ENCODE peak calls at places on chromosomes 5 and 9, in nine cellular contexts. One of them, this sample, is unnamed. For H3K9me3, the result is how much of the 10 kb centered on the place peaks cover.

GRCh38 chr9:77472646-77473045 is 175.5 kb downstream of the GNA14 start:
- DNase-seq in tibial nerve: no peak
- DNase-seq in left ventricle myocardium inferior: no peak
- DNase-seq in ovary: no peak
- DNase-seq in AG04450: no peak
- DNase-seq in fibroblast of lung: peak
- DNase-seq in neuronal stem cell: no peak
- DNase-seq in K562: no peak
- DNase-seq in CD4-positive, alpha-beta T cell: no peak
- DNase-seq in this sample: no peak

GRCh38 chr5:134099288-134099872 is 15.1 kb upstream of the TCF7 start:
- DNase-seq in tibial nerve: no peak
- DNase-seq in left ventricle myocardium inferior: no peak
- DNase-seq in ovary: no peak
- DNase-seq in AG04450: no peak
- DNase-seq in fibroblast of lung: no peak
- DNase-seq in neuronal stem cell: no peak
- DNase-seq in K562: no peak
- DNase-seq in CD4-positive, alpha-beta T cell: no peak
- DNase-seq in this sample: no peak

GRCh38 chr5:73446631-73447233 is 1.8 kb downstream of the FOXD1 start:
- DNase-seq in tibial nerve: no peak
- DNase-seq in left ventricle myocardium inferior: no peak
- DNase-seq in ovary: no peak
- DNase-seq in AG04450: no peak
- DNase-seq in fibroblast of lung: no peak
- DNase-seq in neuronal stem cell: no peak
- DNase-seq in K562: no peak
- DNase-seq in CD4-positive, alpha-beta T cell: no peak
- DNase-seq in this sample: no peak

GRCh38 chr5:1050449-1051365 is 42.1 kb downstream of the NKD2 start:
- DNase-seq in tibial nerve: no peak
- DNase-seq in left ventricle myocardium inferior: peak
- DNase-seq in ovary: no peak
- DNase-seq in AG04450: no peak
- DNase-seq in fibroblast of lung: no peak
- DNase-seq in neuronal stem cell: no peak
- DNase-seq in K562: no peak
- DNase-seq in CD4-positive, alpha-beta T cell: no peak
- DNase-seq in this sample: no peak

GRCh38 chr5:149228610-149229297 is 42.9 kb upstream of the AFAP1L1 start:
- DNase-seq in tibial nerve: no peak
- DNase-seq in left ventricle myocardium inferior: no peak
- DNase-seq in ovary: no peak
- DNase-seq in AG04450: peak
- DNase-seq in fibroblast of lung: peak
- DNase-seq in neuronal stem cell: no peak
- DNase-seq in K562: peak
- DNase-seq in CD4-positive, alpha-beta T cell: no peak
- DNase-seq in this sample: peak

GRCh38 chr9:132677976-132678375 is 7.7 kb downstream of the GTF3C4 start:
- DNase-seq in tibial nerve: no peak
- DNase-seq in left ventricle myocardium inferior: no peak
- DNase-seq in ovary: no peak
- DNase-seq in AG04450: no peak
- DNase-seq in fibroblast of lung: no peak
- DNase-seq in neuronal stem cell: no peak
- DNase-seq in K562: no peak
- DNase-seq in CD4-positive, alpha-beta T cell: no peak
- DNase-seq in this sample: no peak

GRCh38 chr9:121827251-121827967 is 176.0 kb downstream of the DAB2IP start:
- DNase-seq in tibial nerve: no peak
- DNase-seq in left ventricle myocardium inferior: no peak
- DNase-seq in ovary: peak
- DNase-seq in AG04450: no peak
- DNase-seq in fibroblast of lung: no peak
- DNase-seq in neuronal stem cell: no peak
- DNase-seq in K562: no peak
- DNase-seq in CD4-positive, alpha-beta T cell: no peak
- DNase-seq in this sample: no peak

GRCh38 chr5:55768279-55768678 is 30.4 kb downstream of the DDX4 start:
- DNase-seq in tibial nerve: no peak
- DNase-seq in left ventricle myocardium inferior: no peak
- DNase-seq in ovary: no peak
- DNase-seq in AG04450: no peak
- DNase-seq in fibroblast of lung: no peak
- DNase-seq in neuronal stem cell: no peak
- DNase-seq in K562: no peak
- DNase-seq in CD4-positive, alpha-beta T cell: no peak
- DNase-seq in this sample: no peak

GRCh38 chr5:61308699-61309098 is 23.4 kb upstream of the ZSWIM6 start:
- DNase-seq in tibial nerve: no peak
- DNase-seq in left ventricle myocardium inferior: no peak
- DNase-seq in ovary: no peak
- DNase-seq in AG04450: no peak
- DNase-seq in fibroblast of lung: peak
- DNase-seq in neuronal stem cell: no peak
- DNase-seq in K562: no peak
- DNase-seq in CD4-positive, alpha-beta T cell: no peak
- DNase-seq in this sample: no peak

GRCh38 chr9:3954950-3955670 is 344.8 kb downstream of the GLIS3 start:
- DNase-seq in tibial nerve: no peak
- DNase-seq in left ventricle myocardium inferior: no peak
- DNase-seq in ovary: peak
- DNase-seq in AG04450: no peak
- DNase-seq in fibroblast of lung: peak
- DNase-seq in neuronal stem cell: no peak
- DNase-seq in K562: peak
- DNase-seq in CD4-positive, alpha-beta T cell: no peak
- DNase-seq in this sample: no peak

GRCh38 chr5:58187473-58188286 is 272.2 kb downstream of the PLK2 start:
- DNase-seq in tibial nerve: no peak
- DNase-seq in left ventricle myocardium inferior: no peak
- DNase-seq in ovary: no peak
- DNase-seq in AG04450: no peak
- DNase-seq in fibroblast of lung: no peak
- DNase-seq in neuronal stem cell: no peak
- DNase-seq in K562: no peak
- DNase-seq in CD4-positive, alpha-beta T cell: no peak
- DNase-seq in this sample: no peak

GRCh38 chr5:157045601-157046000 is 13.3 kb downstream of the HAVCR1 start:
- DNase-seq in tibial nerve: no peak
- DNase-seq in left ventricle myocardium inferior: no peak
- DNase-seq in ovary: no peak
- DNase-seq in AG04450: no peak
- DNase-seq in fibroblast of lung: no peak
- DNase-seq in neuronal stem cell: no peak
- DNase-seq in K562: no peak
- DNase-seq in CD4-positive, alpha-beta T cell: no peak
- DNase-seq in this sample: no peak

GRCh38 chr9:91160599-91161464 is 200.9 kb downstream of the AUH start:
- DNase-seq in tibial nerve: no peak
- DNase-seq in left ventricle myocardium inferior: no peak
- DNase-seq in ovary: no peak
- DNase-seq in AG04450: no peak
- DNase-seq in fibroblast of lung: no peak
- DNase-seq in neuronal stem cell: no peak
- DNase-seq in K562: no peak
- DNase-seq in CD4-positive, alpha-beta T cell: no peak
- DNase-seq in this sample: no peak

GRCh38 chr5:134139891-134140469 is 25.5 kb downstream of the TCF7 start:
- DNase-seq in tibial nerve: no peak
- DNase-seq in left ventricle myocardium inferior: peak
- DNase-seq in ovary: no peak
- DNase-seq in AG04450: no peak
- DNase-seq in fibroblast of lung: no peak
- DNase-seq in neuronal stem cell: no peak
- DNase-seq in K562: no peak
- DNase-seq in CD4-positive, alpha-beta T cell: peak
- DNase-seq in this sample: peak

GRCh38 chr9:97766092-97766491 is 69.0 kb upstream of the XPA start:
- DNase-seq in tibial nerve: no peak
- DNase-seq in left ventricle myocardium inferior: no peak
- DNase-seq in ovary: no peak
- DNase-seq in AG04450: no peak
- DNase-seq in fibroblast of lung: peak
- DNase-seq in neuronal stem cell: no peak
- DNase-seq in K562: no peak
- DNase-seq in CD4-positive, alpha-beta T cell: no peak
- DNase-seq in this sample: no peak

GRCh38 chr9:101414839-101415238 is 16.2 kb downstream of the ZNF189 start:
- DNase-seq in tibial nerve: no peak
- DNase-seq in left ventricle myocardium inferior: no peak
- DNase-seq in ovary: no peak
- DNase-seq in AG04450: no peak
- DNase-seq in fibroblast of lung: no peak
- DNase-seq in neuronal stem cell: no peak
- DNase-seq in K562: no peak
- DNase-seq in CD4-positive, alpha-beta T cell: no peak
- DNase-seq in this sample: no peak

GRCh38 chr9:101408374-101409078 is 9.9 kb downstream of the ZNF189 start:
- DNase-seq in tibial nerve: no peak
- DNase-seq in left ventricle myocardium inferior: no peak
- DNase-seq in ovary: no peak
- DNase-seq in AG04450: no peak
- DNase-seq in fibroblast of lung: peak
- DNase-seq in neuronal stem cell: no peak
- DNase-seq in K562: no peak
- DNase-seq in CD4-positive, alpha-beta T cell: no peak
- DNase-seq in this sample: no peak

GRCh38 chr9:101403886-101404285 is 5.2 kb downstream of the ZNF189 start:
- DNase-seq in tibial nerve: no peak
- DNase-seq in left ventricle myocardium inferior: no peak
- DNase-seq in ovary: no peak
- DNase-seq in AG04450: no peak
- DNase-seq in fibroblast of lung: no peak
- DNase-seq in neuronal stem cell: no peak
- DNase-seq in K562: no peak
- DNase-seq in CD4-positive, alpha-beta T cell: no peak
- DNase-seq in this sample: no peak

DNA sequence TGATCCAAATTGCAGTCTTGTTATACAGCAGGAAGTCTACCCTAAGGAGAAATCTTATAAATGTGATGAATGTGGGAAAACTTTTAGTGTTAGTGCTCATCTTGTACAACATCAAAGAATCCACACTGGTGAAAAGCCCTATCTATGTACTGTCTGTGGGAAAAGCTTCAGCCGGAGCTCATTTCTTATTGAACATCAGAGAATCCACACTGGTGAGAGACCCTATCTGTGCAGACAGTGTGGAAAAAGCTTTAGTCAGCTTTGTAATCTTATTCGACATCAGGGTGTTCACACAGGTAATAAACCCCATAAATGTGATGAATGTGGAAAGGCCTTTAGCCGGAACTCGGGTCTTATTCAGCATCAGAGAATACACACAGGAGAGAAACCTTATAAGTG is 10.4 kb downstream of the ZNF189 start:
- DNase-seq in tibial nerve: no peak
- DNase-seq in left ventricle myocardium inferior: no peak
- DNase-seq in ovary: no peak
- DNase-seq in AG04450: no peak
- DNase-seq in fibroblast of lung: peak
- DNase-seq in neuronal stem cell: no peak
- DNase-seq in K562: no peak
- DNase-seq in CD4-positive, alpha-beta T cell: no peak
- DNase-seq in this sample: no peak
- H3K9me3 ChIP-seq in tibial nerve: under half
- H3K9me3 ChIP-seq in left ventricle myocardium inferior: half or more
- H3K9me3 ChIP-seq in ovary: half or more
- H3K9me3 ChIP-seq in AG04450: under half
- H3K9me3 ChIP-seq in fibroblast of lung: under half
- H3K9me3 ChIP-seq in neuronal stem cell: half or more
- H3K9me3 ChIP-seq in K562: under half
- H3K9me3 ChIP-seq in CD4-positive, alpha-beta T cell: half or more
- H3K9me3 ChIP-seq in this sample: under half

GRCh38 chr5:85985167-85985566 is 632.6 kb upstream of the COX7C start:
- DNase-seq in tibial nerve: no peak
- DNase-seq in left ventricle myocardium inferior: no peak
- DNase-seq in ovary: no peak
- DNase-seq in AG04450: no peak
- DNase-seq in fibroblast of lung: no peak
- DNase-seq in neuronal stem cell: no peak
- DNase-seq in K562: no peak
- DNase-seq in CD4-positive, alpha-beta T cell: no peak
- DNase-seq in this sample: no peak
- H3K9me3 ChIP-seq in tibial nerve: under half
- H3K9me3 ChIP-seq in left ventricle myocardium inferior: under half
- H3K9me3 ChIP-seq in ovary: under half
- H3K9me3 ChIP-seq in AG04450: under half
- H3K9me3 ChIP-seq in fibroblast of lung: under half
- H3K9me3 ChIP-seq in neuronal stem cell: under half
- H3K9me3 ChIP-seq in K562: under half
- H3K9me3 ChIP-seq in CD4-positive, alpha-beta T cell: under half
- H3K9me3 ChIP-seq in this sample: under half

DNA sequence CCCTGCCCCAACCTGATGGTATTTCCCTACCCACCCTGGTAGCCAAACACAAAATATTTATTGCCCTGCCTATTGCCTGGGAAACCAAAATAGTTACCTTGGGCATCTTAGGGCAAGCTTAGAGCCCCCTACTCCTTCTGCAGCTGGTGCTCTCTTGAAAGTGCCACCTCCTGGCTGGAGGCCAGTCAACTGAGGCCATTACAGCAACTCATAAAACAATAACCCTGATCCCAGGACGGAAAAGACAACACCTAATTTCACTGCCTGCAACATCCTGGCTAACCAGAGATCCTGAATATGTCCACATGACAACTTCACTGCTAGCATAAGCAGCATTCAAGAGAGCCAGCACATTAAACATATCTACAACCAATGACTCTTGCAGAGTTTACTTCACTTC is 38.7 kb downstream of the MTAP start:
- DNase-seq in tibial nerve: no peak
- DNase-seq in left ventricle myocardium inferior: no peak
- DNase-seq in ovary: no peak
- DNase-seq in AG04450: no peak
- DNase-seq in fibroblast of lung: no peak
- DNase-seq in neuronal stem cell: no peak
- DNase-seq in K562: no peak
- DNase-seq in CD4-positive, alpha-beta T cell: no peak
- DNase-seq in this sample: no peak
- H3K9me3 ChIP-seq in tibial nerve: under half
- H3K9me3 ChIP-seq in left ventricle myocardium inferior: under half
- H3K9me3 ChIP-seq in ovary: under half
- H3K9me3 ChIP-seq in AG04450: under half
- H3K9me3 ChIP-seq in fibroblast of lung: under half
- H3K9me3 ChIP-seq in neuronal stem cell: half or more
- H3K9me3 ChIP-seq in K562: under half
- H3K9me3 ChIP-seq in CD4-positive, alpha-beta T cell: under half
- H3K9me3 ChIP-seq in this sample: under half

GRCh38 chr9:94199776-94200175 is 59.3 kb upstream of the ZNF169 start:
- DNase-seq in tibial nerve: no peak
- DNase-seq in left ventricle myocardium inferior: no peak
- DNase-seq in ovary: no peak
- DNase-seq in AG04450: no peak
- DNase-seq in fibroblast of lung: peak
- DNase-seq in neuronal stem cell: no peak
- DNase-seq in K562: no peak
- DNase-seq in CD4-positive, alpha-beta T cell: no peak
- DNase-seq in this sample: no peak

GRCh38 chr9:94204174-94204573 is 54.9 kb upstream of the ZNF169 start:
- DNase-seq in tibial nerve: no peak
- DNase-seq in left ventricle myocardium inferior: no peak
- DNase-seq in ovary: no peak
- DNase-seq in AG04450: no peak
- DNase-seq in fibroblast of lung: no peak
- DNase-seq in neuronal stem cell: no peak
- DNase-seq in K562: no peak
- DNase-seq in CD4-positive, alpha-beta T cell: no peak
- DNase-seq in this sample: no peak

GRCh38 chr9:94198414-94198813 is 60.7 kb upstream of the ZNF169 start:
- DNase-seq in tibial nerve: no peak
- DNase-seq in left ventricle myocardium inferior: no peak
- DNase-seq in ovary: no peak
- DNase-seq in AG04450: no peak
- DNase-seq in fibroblast of lung: no peak
- DNase-seq in neuronal stem cell: no peak
- DNase-seq in K562: no peak
- DNase-seq in CD4-positive, alpha-beta T cell: no peak
- DNase-seq in this sample: no peak
- H3K9me3 ChIP-seq in tibial nerve: under half
- H3K9me3 ChIP-seq in left ventricle myocardium inferior: under half
- H3K9me3 ChIP-seq in ovary: under half
- H3K9me3 ChIP-seq in AG04450: under half
- H3K9me3 ChIP-seq in fibroblast of lung: under half
- H3K9me3 ChIP-seq in neuronal stem cell: under half
- H3K9me3 ChIP-seq in K562: under half
- H3K9me3 ChIP-seq in CD4-positive, alpha-beta T cell: under half
- H3K9me3 ChIP-seq in this sample: under half